ENCODE peak calls at places on chromosome 9, in five cellular contexts. V is B cell, G is HFF-Myc, X is OCI-LY7, H is stomach. F is an unnamed sample.

GRCh38 chr9:79193001-79193400 is 378.8 kb upstream of the TLE4 start:
- DNase-seq in G (no peak), H (no peak), V (no peak), X (no peak), F (no peak)

GRCh38 chr9:437066-438015 is 222.7 kb downstream of the DOCK8 start:
- DNase-seq in H (no peak), V (no peak), G (no peak), X (no peak), F (no peak)

GRCh38 chr9:134492281-134492691 is 149.3 kb upstream of the COL5A1 start:
- DNase-seq in G (peak), V (no peak), X (no peak), H (no peak), F (no peak)

GRCh38 chr9:70635790-70636189 is 221.3 kb upstream of the KLF9 start:
- DNase-seq in V (no peak), H (no peak), G (no peak), X (no peak), F (no peak)

GRCh38 chr9:132753593-132753880 is 83.3 kb downstream of the GTF3C4 start:
- DNase-seq in H (no peak), V (no peak), G (no peak), X (no peak), F (no peak)

GRCh38 chr9:131469369-131469768 is 33.3 kb upstream of the POMT1 start:
- DNase-seq in V (no peak), H (no peak), G (no peak), X (no peak), F (no peak)

GRCh38 chr9:93304574-93305496 is 120.9 kb downstream of the WNK2 start:
- DNase-seq in V (no peak), X (peak), G (peak), H (peak), F (no peak)

GRCh38 chr9:131773911-131774379 is 34.1 kb upstream of the RAPGEF1 start:
- DNase-seq in V (no peak), X (peak), H (peak), G (peak), F (peak)

GRCh38 chr9:81592890-81593271 is 96.5 kb downstream of the TLE1 start:
- DNase-seq in G (no peak), V (peak), X (no peak), H (no peak), F (no peak)

GRCh38 chr9:36818965-36819870 is 214.8 kb downstream of the PAX5 start:
- DNase-seq in V (no peak), X (no peak), G (no peak), H (no peak), F (no peak)

GRCh38 chr9:135793221-135794056 is 91.5 kb downstream of the KCNT1 start:
- DNase-seq in V (no peak), X (no peak), G (no peak), H (no peak), F (no peak)
- TF ChIP-seq CTCF in V (no peak), X (no peak), G (no peak), H (no peak), F (no peak)

GRCh38 chr9:91677354-91677753 is 253.7 kb upstream of the NFIL3 start:
- DNase-seq in G (no peak), V (no peak), X (no peak), H (no peak), F (no peak)

GRCh38 chr9:91677822-91678221 is 254.2 kb upstream of the NFIL3 start:
- DNase-seq in H (no peak), G (no peak), X (no peak), V (no peak), F (no peak)

GRCh38 chr9:91680129-91680528 is 256.5 kb upstream of the NFIL3 start:
- DNase-seq in G (no peak), X (no peak), V (no peak), H (no peak), F (no peak)

GRCh38 chr9:91678807-91679206 is 255.2 kb upstream of the NFIL3 start:
- DNase-seq in H (no peak), V (no peak), G (no peak), X (no peak), F (no peak)

DNA sequence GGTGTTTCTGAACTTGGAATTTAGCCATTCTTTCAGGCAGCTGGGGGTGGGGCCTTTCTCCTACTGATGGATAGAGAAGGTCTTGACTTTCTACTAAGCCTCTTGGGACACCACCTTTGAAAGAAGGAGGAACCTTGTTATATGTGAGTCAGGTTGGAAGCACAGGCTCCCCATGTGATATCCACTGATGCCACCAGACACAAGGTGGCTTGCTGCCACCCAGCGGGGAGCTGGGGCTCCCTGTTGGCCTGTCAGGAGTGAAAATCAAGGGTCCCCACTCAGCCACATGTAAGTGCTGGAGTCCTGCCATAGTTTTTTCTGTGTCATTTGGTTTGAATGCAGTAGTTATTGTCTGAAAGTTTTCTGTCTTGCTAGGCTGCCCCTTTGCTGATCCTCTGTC is 252.4 kb upstream of the NFIL3 start:
- DNase-seq in V (no peak), H (no peak), X (no peak), G (no peak), F (no peak)
- TF ChIP-seq CTCF in V (no peak), H (no peak), X (peak), G (peak), F (no peak)

GRCh38 chr9:12698986-12699385 is 5.8 kb downstream of the TYRP1 start:
- DNase-seq in V (no peak), H (no peak), G (no peak), X (no peak), F (no peak)
- TF ChIP-seq CTCF in V (no peak), H (no peak), G (peak), X (no peak), F (peak)

GRCh38 chr9:111843971-111844370 is 49.2 kb upstream of the SHOC1 start:
- DNase-seq in G (no peak), X (no peak), V (no peak), H (no peak), F (no peak)
- TF ChIP-seq CTCF in G (no peak), X (no peak), V (no peak), H (no peak), F (no peak)

GRCh38 chr9:98236881-98237487 is 18.5 kb downstream of the TBC1D2 start:
- DNase-seq in V (no peak), H (no peak), X (no peak), G (no peak), F (no peak)

GRCh38 chr9:98240475-98240874 is 15.0 kb downstream of the TBC1D2 start:
- DNase-seq in X (no peak), V (no peak), G (no peak), H (no peak), F (no peak)

DNA sequence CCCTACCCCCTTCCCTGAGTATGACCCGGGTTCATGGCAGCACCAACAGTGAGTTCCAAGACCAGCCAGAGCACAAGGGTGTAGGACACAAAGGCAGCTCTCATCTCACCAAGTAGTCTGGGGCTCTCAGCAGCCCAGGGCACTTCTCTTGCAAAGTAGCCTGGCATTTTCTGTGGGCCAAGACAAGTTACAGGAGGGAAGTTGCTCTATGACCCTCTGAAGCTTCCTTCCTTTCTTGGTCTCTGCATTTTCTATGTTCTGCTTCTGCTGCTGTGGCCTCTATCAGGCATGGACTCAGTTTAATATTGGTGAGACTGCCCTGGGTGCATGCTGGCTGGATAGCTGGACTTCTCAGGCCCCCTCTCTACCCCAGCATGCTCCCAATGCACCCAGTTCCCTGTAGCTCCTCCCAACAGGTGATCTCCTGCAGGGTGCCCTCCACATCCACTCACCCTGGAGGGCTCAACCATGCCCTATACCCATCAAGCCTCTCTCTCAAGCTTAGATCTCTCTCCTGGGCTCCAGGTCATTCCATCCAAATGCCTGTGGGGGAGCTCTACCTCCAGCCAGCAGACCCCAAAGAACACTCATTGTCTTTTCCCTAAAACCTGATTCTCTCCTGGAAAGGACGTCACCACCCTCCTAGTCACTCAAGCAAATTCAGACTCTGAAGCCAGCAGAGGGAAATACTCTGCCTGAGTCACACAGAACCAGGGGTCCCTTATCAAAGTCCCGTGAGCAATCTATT is 13.9 kb downstream of the TBC1D2 start:
- DNase-seq in H (no peak), X (no peak), V (no peak), G (no peak), F (no peak)
- TF ChIP-seq CTCF in H (no peak), X (peak), V (no peak), G (peak), F (no peak)

GRCh38 chr9:73269430-73270101 is 117.9 kb downstream of the ANXA1 start:
- DNase-seq in G (peak), H (no peak), V (no peak), X (peak), F (no peak)
- TF ChIP-seq CTCF in G (no peak), H (no peak), V (no peak), X (peak), F (peak)

GRCh38 chr9:135615666-135616620 is 23.4 kb downstream of the GLT6D1 start:
- DNase-seq in G (no peak), X (no peak), H (no peak), V (no peak), F (no peak)
- TF ChIP-seq CTCF in G (peak), X (no peak), H (no peak), V (no peak), F (no peak)

GRCh38 chr9:137304383-137305059 is 2.5 kb upstream of the NRARP start:
- DNase-seq in G (no peak), V (no peak), H (no peak), X (no peak), F (no peak)

GRCh38 chr9:137305788-137306545 is 3.9 kb upstream of the NRARP start:
- DNase-seq in H (no peak), X (no peak), V (peak), G (no peak), F (no peak)

GRCh38 chr9:137303893-137304382 is 1.9 kb upstream of the NRARP start:
- DNase-seq in X (no peak), V (no peak), H (no peak), G (no peak), F (no peak)

GRCh38 chr9:137306546-137307254 is 4.6 kb upstream of the NRARP start:
- DNase-seq in H (no peak), G (no peak), X (no peak), V (peak), F (no peak)

GRCh38 chr9:137305060-137305787 is 3.2 kb upstream of the NRARP start:
- DNase-seq in X (peak), H (peak), G (no peak), V (peak), F (no peak)
- TF ChIP-seq CTCF in X (peak), H (no peak), G (peak), V (no peak), F (peak)